ENCODE peak calls at places on chromosomes 16 and 17, in eight cellular contexts. L is GM20000, C is cardiac fibroblast, V is neural crest cell, W is cardiac septum, X is memory B cell, Q is Peyer's patch, U is iPS-NIHi11. Y is an unnamed sample.

GRCh38 chr17:38893612-38894011 is 23.8 kb downstream of the LASP1 start:
- DNase-seq in W (peak), Q (no peak), U (no peak), L (no peak), X (no peak), C (peak), V (no peak), Y (no peak)

GRCh38 chr17:18182978-18183333 is 672 bp upstream of the ALKBH5 start:
- DNase-seq in X (no peak), W (peak), C (peak), V (peak), Q (peak), L (peak), U (peak), Y (peak)

GRCh38 chr17:45284176-45285140 is 22.6 kb upstream of the SPATA32 start:
- DNase-seq in U (no peak), C (no peak), Q (no peak), V (no peak), W (no peak), L (no peak), X (no peak), Y (no peak)

GRCh38 chr16:6602401-6602800 is 730.2 kb upstream of the RBFOX1 start:
- DNase-seq in X (no peak), W (no peak), L (no peak), V (no peak), C (no peak), U (no peak), Q (no peak), Y (no peak)

GRCh38 chr16:49604602-49605001 is 231.0 kb downstream of the C16orf78 start:
- DNase-seq in X (no peak), V (no peak), U (no peak), Q (no peak), L (no peak), C (no peak), W (no peak), Y (no peak)

GRCh38 chr17:77579717-77580116 is 378.8 kb upstream of the TNRC6C start:
- DNase-seq in L (no peak), Q (no peak), X (peak), U (no peak), V (no peak), C (no peak), W (peak), Y (no peak)

GRCh38 chr16:75244225-75244792 is 7.1 kb downstream of the BCAR1 start:
- DNase-seq in X (no peak), W (no peak), C (peak), Q (no peak), V (no peak), L (no peak), U (no peak), Y (no peak)

GRCh38 chr17:40318835-40319332 is 9.9 kb downstream of the RARA start:
- DNase-seq in V (no peak), U (no peak), C (no peak), L (peak), Q (peak), X (no peak), W (peak), Y (no peak)

GRCh38 chr17:73179387-73179786 is 13.5 kb upstream of the COG1 start:
- DNase-seq in U (no peak), L (no peak), C (no peak), X (no peak), V (no peak), W (no peak), Q (no peak), Y (no peak)

GRCh38 chr16:1378087-1378803 is 26.5 kb downstream of the GNPTG start:
- DNase-seq in L (no peak), X (no peak), U (no peak), Q (no peak), C (no peak), V (no peak), W (no peak), Y (no peak)

GRCh38 chr17:50364061-50364458 is 8.9 kb downstream of the MRPL27 start:
- DNase-seq in Q (no peak), U (no peak), L (no peak), V (no peak), C (no peak), W (no peak), X (no peak), Y (no peak)

GRCh38 chr17:77735341-77736206 is 222.9 kb upstream of the TNRC6C start:
- DNase-seq in W (no peak), Q (no peak), U (peak), C (peak), L (no peak), X (no peak), V (no peak), Y (no peak)

GRCh38 chr16:88888778-88889387 is 22.4 kb upstream of the PABPN1L start:
- DNase-seq in L (no peak), X (no peak), V (no peak), W (no peak), U (no peak), Q (no peak), C (no peak), Y (no peak)

GRCh38 chr17:47315451-47316266 is 8.1 kb upstream of the EFCAB13 start:
- DNase-seq in U (peak), Q (no peak), V (no peak), W (no peak), C (peak), L (peak), X (peak), Y (no peak)

GRCh38 chr17:63993368-63993990 is 4.7 kb upstream of the PRR29 start:
- DNase-seq in L (no peak), Q (peak), V (no peak), X (no peak), U (no peak), W (no peak), C (no peak), Y (peak)

GRCh38 chr16:81487301-81487720 is 42.7 kb downstream of the CMIP start:
- DNase-seq in C (peak), U (no peak), X (no peak), L (no peak), Q (no peak), V (no peak), W (no peak), Y (no peak)

GRCh38 chr17:76485569-76485968 is 15.7 kb downstream of the RHBDF2 start:
- DNase-seq in L (no peak), W (no peak), X (no peak), V (no peak), U (no peak), C (no peak), Q (no peak), Y (no peak)

GRCh38 chr16:5024632-5025031 is 9.1 kb downstream of the NAGPA start:
- DNase-seq in C (no peak), U (no peak), V (no peak), Q (no peak), X (no peak), W (no peak), L (no peak), Y (no peak)

GRCh38 chr17:71349908-71350600 is 770.8 kb upstream of the SOX9 start:
- DNase-seq in X (no peak), C (peak), Q (no peak), L (no peak), V (no peak), U (no peak), W (no peak), Y (no peak)

GRCh38 chr17:10053976-10054551 is 144.3 kb downstream of the GAS7 start:
- DNase-seq in Q (no peak), X (no peak), C (no peak), V (no peak), U (no peak), L (no peak), W (no peak), Y (no peak)

GRCh38 chr16:66286527-66286926 is 80.0 kb upstream of the CDH5 start:
- DNase-seq in C (no peak), W (peak), U (no peak), Q (peak), V (no peak), X (no peak), L (no peak), Y (no peak)

GRCh38 chr17:36602030-36602737 is 801 bp downstream of the MRM1 start:
- DNase-seq in Q (no peak), L (no peak), U (no peak), W (peak), V (no peak), C (no peak), X (no peak), Y (peak)

GRCh38 chr16:15770512-15770911 is 86.3 kb downstream of the MYH11 start:
- DNase-seq in U (no peak), X (no peak), W (no peak), C (peak), L (no peak), V (no peak), Q (no peak), Y (no peak)

GRCh38 chr17:76026714-76027158 is 370 bp downstream of the EVPL start:
- DNase-seq in C (no peak), V (no peak), W (no peak), X (no peak), Q (peak), L (no peak), U (no peak), Y (no peak)

GRCh38 chr17:67500677-67501300 is 123.7 kb downstream of the PITPNC1 start:
- DNase-seq in Q (no peak), W (no peak), C (no peak), L (no peak), V (no peak), U (no peak), X (no peak), Y (no peak)